ENCODE peak calls at places on chromosome 15, in four cellular contexts. O is astrocyte of the cerebellum, X is endodermal cell, P is adrenal gland. F is an unnamed sample.

GRCh38 chr15:63595066-63595465 is 2.1 kb upstream of the FBXL22 start:
- DNase-seq in O (no peak), X (no peak), P (no peak), F (no peak)

GRCh38 chr15:41256577-41257038 is 25.5 kb downstream of the CHP1 start:
- DNase-seq in O (no peak), X (no peak), P (no peak), F (no peak)

GRCh38 chr15:83284563-83285283 is at the start of gene BNC1:
- DNase-seq in O (no peak), X (peak), P (no peak), F (no peak)

GRCh38 chr15:48928877-48929538 is 34.7 kb downstream of the SHC4 start:
- DNase-seq in O (no peak), X (no peak), P (no peak), F (no peak)

GRCh38 chr15:41661078-41661528 is 898 bp downstream of the MGA start:
- DNase-seq in O (no peak), X (no peak), P (no peak), F (no peak)

GRCh38 chr15:70093481-70094309 is 4.0 kb downstream of the TLE3 start:
- DNase-seq in O (peak), X (peak), P (no peak), F (no peak)

GRCh38 chr15:25933456-25934158 is 70.5 kb upstream of the ATP10A start:
- DNase-seq in O (peak), X (peak), P (peak), F (peak)

GRCh38 chr15:56249080-56249479 is 5.4 kb upstream of the RFX7 start:
- DNase-seq in O (peak), X (peak), P (no peak), F (peak)

GRCh38 chr15:73984208-73984979 is 7.7 kb downstream of the STOML1 start:
- DNase-seq in O (no peak), X (no peak), P (no peak), F (no peak)

GRCh38 chr15:56598991-56599390 is 134.1 kb upstream of the MNS1 start:
- DNase-seq in O (no peak), X (no peak), P (no peak), F (peak)

DNA sequence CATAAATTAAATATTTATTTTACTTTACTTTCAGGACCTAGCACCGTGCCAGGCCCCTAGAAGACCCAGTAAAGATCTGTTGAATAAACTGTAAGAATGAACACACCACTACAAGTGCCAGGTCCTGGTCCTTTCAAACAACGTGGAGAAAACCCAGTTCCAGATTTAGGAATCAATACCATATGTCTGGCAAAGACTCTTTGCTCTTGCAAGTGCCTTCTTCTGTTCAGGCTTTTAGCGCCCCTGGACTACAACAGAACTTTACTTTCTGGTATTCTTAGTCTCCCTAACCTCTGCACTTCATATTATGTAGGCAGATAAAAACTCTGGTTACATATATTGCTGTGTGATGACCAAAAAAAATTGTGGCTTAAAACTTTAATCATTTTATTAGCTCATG is 3.0 kb upstream of the PSMA4 start:
- DNase-seq in O (no peak), X (no peak), P (no peak), F (no peak)
- TF ChIP-seq CTCF in O (no peak), X (no peak), P (no peak), F (no peak)

GRCh38 chr15:88624971-88625290 is 3.8 kb downstream of the AEN start:
- DNase-seq in O (no peak), X (no peak), P (no peak), F (no peak)

GRCh38 chr15:88624156-88624970 is 3.2 kb downstream of the AEN start:
- DNase-seq in O (peak), X (no peak), P (no peak), F (no peak)

GRCh38 chr15:88623061-88623460 is 1.9 kb downstream of the AEN start:
- DNase-seq in O (peak), X (no peak), P (peak), F (peak)

GRCh38 chr15:88622605-88622975 is 1.4 kb downstream of the AEN start:
- DNase-seq in O (no peak), X (no peak), P (no peak), F (no peak)

GRCh38 chr15:88623632-88624031 is 2.5 kb downstream of the AEN start:
- DNase-seq in O (no peak), X (no peak), P (no peak), F (no peak)
- H3K4me3 ChIP-seq in O (no peak), X (peak), P (no peak), F (peak)

GRCh38 chr15:75640483-75641175 is 605 bp upstream of the IMP3 start:
- DNase-seq in O (no peak), X (no peak), P (no peak), F (no peak)
- TF ChIP-seq CTCF in O (peak), X (peak), P (peak), F (no peak)

GRCh38 chr15:62348119-62348518 is 183.0 kb upstream of the C2CD4B start:
- DNase-seq in O (no peak), X (no peak), P (no peak), F (no peak)

GRCh38 chr15:62346168-62346567 is 181.1 kb upstream of the C2CD4B start:
- DNase-seq in O (no peak), X (no peak), P (no peak), F (no peak)

GRCh38 chr15:62342959-62343358 is 177.9 kb upstream of the C2CD4B start:
- DNase-seq in O (no peak), X (no peak), P (no peak), F (no peak)

GRCh38 chr15:62343397-62343796 is 178.3 kb upstream of the C2CD4B start:
- DNase-seq in O (no peak), X (no peak), P (no peak), F (no peak)

GRCh38 chr15:62344806-62345539 is 179.9 kb upstream of the C2CD4B start:
- DNase-seq in O (peak), X (peak), P (peak), F (no peak)
- H3K4me3 ChIP-seq in O (no peak), X (no peak), P (no peak), F (no peak)

DNA sequence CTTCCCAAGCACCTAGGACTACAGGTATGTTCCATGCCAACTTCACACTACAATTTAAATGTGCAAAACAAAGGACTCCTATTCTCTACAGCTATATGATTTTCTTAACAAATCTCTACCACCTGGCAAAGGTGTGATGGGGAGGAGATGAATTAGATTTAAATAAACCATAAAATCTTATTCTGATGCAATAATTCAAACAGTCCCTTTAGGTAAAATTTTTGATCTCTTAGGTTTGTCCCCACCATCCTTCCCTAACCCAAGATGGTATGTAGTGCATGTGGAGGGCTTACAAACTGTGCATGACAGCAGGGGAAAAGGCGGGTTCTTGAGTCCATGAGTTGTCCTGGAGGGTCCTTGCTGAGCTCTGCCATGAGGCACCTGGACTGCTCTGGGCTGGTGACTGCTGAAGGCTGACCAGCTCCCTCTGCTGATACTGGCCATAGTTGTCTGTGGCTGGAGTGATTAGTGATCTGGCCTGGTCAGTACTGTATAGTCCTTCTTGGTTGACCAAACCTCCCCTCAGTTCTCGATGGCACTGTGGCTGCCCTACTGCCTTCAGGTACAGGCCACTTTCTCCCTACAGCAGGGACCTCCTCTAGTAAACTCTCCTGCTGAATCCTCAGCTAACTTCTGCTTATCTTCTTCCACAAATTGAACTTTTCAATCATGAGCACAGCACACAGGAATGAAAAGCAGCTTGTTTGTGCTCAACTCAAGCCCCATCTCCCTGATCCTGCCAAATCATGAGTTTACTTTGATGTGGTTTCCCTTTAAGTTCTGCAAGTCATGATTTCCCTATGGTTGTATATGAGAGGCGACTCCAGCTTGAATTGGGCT is 30.1 kb downstream of the CFAP161 start:
- DNase-seq in O (peak), X (no peak), P (no peak), F (peak)
- TF ChIP-seq CTCF in O (peak), X (peak), P (no peak), F (peak)

GRCh38 chr15:99002226-99002625 is 5.4 kb downstream of the PGPEP1L start:
- DNase-seq in O (no peak), X (no peak), P (no peak), F (no peak)

GRCh38 chr15:99010743-99011142 is 3.2 kb upstream of the PGPEP1L start:
- DNase-seq in O (no peak), X (no peak), P (no peak), F (no peak)

GRCh38 chr15:99009741-99010370 is 2.3 kb upstream of the PGPEP1L start:
- DNase-seq in O (no peak), X (no peak), P (no peak), F (no peak)

GRCh38 chr15:99006146-99006545 is 1.4 kb downstream of the PGPEP1L start:
- DNase-seq in O (no peak), X (no peak), P (no peak), F (no peak)

GRCh38 chr15:99006904-99007495 is 592 bp downstream of the PGPEP1L start:
- DNase-seq in O (no peak), X (no peak), P (no peak), F (no peak)
- H3K4me3 ChIP-seq in O (no peak), X (no peak), P (no peak), F (no peak)

GRCh38 chr15:62089616-62090015 is 22.8 kb downstream of the C2CD4A start:
- DNase-seq in O (no peak), X (no peak), P (no peak), F (no peak)
- TF ChIP-seq CTCF in O (no peak), X (no peak), P (no peak), F (no peak)